ENCODE peak calls at places on chromosomes 16 and 17, in six cellular contexts. Q, Y, N, X, D and I are unnamed samples.

GRCh38 chr17:29597361-29598172 is 4.6 kb downstream of the ANKRD13B start:
- DNase-seq in Q (no peak), Y (no peak), N (peak; percentile 29), X (no peak), D (no peak), I (peak; percentile 65)

GRCh38 chr17:8124350-8125195 is 667 bp upstream of the HES7 start:
- DNase-seq in Q (no peak), Y (no peak), N (no peak), X (no peak), D (no peak), I (no peak)

GRCh38 chr17:1304522-1304921 is 25.1 kb downstream of the TRARG1 start:
- DNase-seq in Q (no peak), Y (no peak), N (no peak), X (no peak), D (no peak), I (no peak)

GRCh38 chr17:58920773-58921172 is 165.1 kb downstream of the PPM1E start:
- DNase-seq in Q (no peak), Y (no peak), N (no peak), X (no peak), D (no peak), I (no peak)

GRCh38 chr17:57739402-57740224 is 5.5 kb downstream of the CCDC182 start:
- DNase-seq in Q (no peak), Y (no peak), N (no peak), X (no peak), D (no peak), I (no peak)

GRCh38 chr17:61583242-61583641 is 7.8 kb downstream of the NACA2 start:
- DNase-seq in Q (no peak), Y (no peak), N (no peak), X (no peak), D (no peak), I (no peak)

GRCh38 chr16:83312846-83313245 is 494.9 kb upstream of the HSBP1 start:
- DNase-seq in Q (no peak), Y (no peak), N (no peak), X (no peak), D (no peak), I (no peak)

GRCh38 chr16:67336111-67336510 is 9.5 kb downstream of the LRRC36 start:
- DNase-seq in Q (peak; percentile 21), Y (no peak), N (no peak), X (no peak), D (no peak), I (no peak)

GRCh38 chr17:16942141-16943031 is 29.5 kb downstream of the TNFRSF13B start:
- DNase-seq in Q (no peak), Y (no peak), N (no peak), X (no peak), D (no peak), I (peak; percentile 25)

GRCh38 chr16:60815865-60816264 is 1220.4 kb downstream of the CDH8 start:
- DNase-seq in Q (no peak), Y (no peak), N (no peak), X (no peak), D (no peak), I (no peak)

GRCh38 chr16:57479422-57480126 is 6.7 kb downstream of the DOK4 start:
- DNase-seq in Q (no peak), Y (no peak), N (peak; percentile 72), X (no peak), D (no peak), I (no peak)

GRCh38 chr16:10667239-10667638 is 27.5 kb downstream of the TEKT5 start:
- DNase-seq in Q (no peak), Y (no peak), N (no peak), X (no peak), D (no peak), I (no peak)

GRCh38 chr17:18916816-18917496 is 35.0 kb upstream of the SLC5A10 start:
- DNase-seq in Q (no peak), Y (no peak), N (no peak), X (no peak), D (no peak), I (no peak)

GRCh38 chr17:30864636-30865035 is 32.9 kb downstream of the ATAD5 start:
- DNase-seq in Q (no peak), Y (no peak), N (no peak), X (no peak), D (no peak), I (no peak)

GRCh38 chr17:56595831-56596740 is 2.6 kb downstream of the NOG start:
- DNase-seq in Q (no peak), Y (no peak), N (no peak), X (no peak), D (no peak), I (no peak)

GRCh38 chr17:68011199-68011665 is 15.0 kb upstream of the C17orf58 start:
- DNase-seq in Q (no peak), Y (no peak), N (peak; percentile 48), X (peak; percentile 77), D (peak; percentile 25), I (no peak)

GRCh38 chr16:49478107-49478506 is 104.5 kb downstream of the C16orf78 start:
- DNase-seq in Q (no peak), Y (no peak), N (no peak), X (no peak), D (no peak), I (peak; percentile 34)

GRCh38 chr16:4245400-4245799 is 3.5 kb upstream of the SRL start:
- DNase-seq in Q (no peak), Y (no peak), N (no peak), X (no peak), D (no peak), I (no peak)

GRCh38 chr17:29929006-29929543 is 953 bp downstream of the SSH2 start:
- DNase-seq in Q (no peak), Y (peak; percentile 10), N (no peak), X (no peak), D (peak; percentile 14), I (no peak)

GRCh38 chr17:83076930-83077329 is 2.5 kb upstream of the METRNL start:
- DNase-seq in Q (no peak), Y (no peak), N (no peak), X (no peak), D (no peak), I (no peak)

GRCh38 chr16:54342001-54342776 is 55.6 kb upstream of the IRX3 start:
- DNase-seq in Q (no peak), Y (peak; percentile 21), N (no peak), X (no peak), D (peak; percentile 45), I (peak; percentile 37)

GRCh38 chr17:18002171-18002570 is 29.5 kb downstream of the DRC3 start:
- DNase-seq in Q (no peak), Y (no peak), N (no peak), X (no peak), D (no peak), I (no peak)

GRCh38 chr17:71084219-71084618 is 914.9 kb downstream of the KCNJ2 start:
- DNase-seq in Q (no peak), Y (peak; percentile 9), N (no peak), X (peak; percentile 71), D (no peak), I (no peak)

GRCh38 chr16:17273142-17273561 is 197.6 kb downstream of the XYLT1 start:
- DNase-seq in Q (no peak), Y (no peak), N (no peak), X (no peak), D (no peak), I (no peak)

GRCh38 chr16:17272716-17273115 is 198.0 kb downstream of the XYLT1 start:
- DNase-seq in Q (no peak), Y (no peak), N (no peak), X (no peak), D (no peak), I (no peak)

GRCh38 chr16:17270683-17271109 is 200.1 kb downstream of the XYLT1 start:
- DNase-seq in Q (no peak), Y (no peak), N (peak; percentile 32), X (peak; percentile 22), D (no peak), I (no peak)

GRCh38 chr16:17270111-17270510 is 200.6 kb downstream of the XYLT1 start:
- DNase-seq in Q (no peak), Y (no peak), N (no peak), X (no peak), D (no peak), I (no peak)

DNA sequence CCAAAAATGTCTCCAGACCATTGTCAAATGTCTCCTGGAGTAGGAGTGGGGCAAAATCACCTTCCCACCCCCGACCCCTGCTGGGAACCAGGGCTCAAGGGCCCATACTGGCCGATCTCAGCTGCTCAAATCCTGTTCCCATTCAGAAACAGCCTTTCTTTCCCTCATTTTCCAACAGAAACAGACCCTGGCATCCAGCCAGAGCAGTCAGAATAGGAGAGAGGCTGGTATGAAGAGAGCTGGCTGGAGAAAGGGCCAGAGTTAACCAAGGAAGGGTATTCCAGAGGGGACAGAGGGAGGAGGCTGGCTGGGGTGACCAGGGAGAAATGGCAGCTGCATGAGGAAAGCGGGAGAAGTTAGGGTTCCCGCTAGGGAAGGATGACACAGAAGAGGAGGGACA is 199.1 kb downstream of the XYLT1 start:
- DNase-seq in Q (no peak), Y (no peak), N (no peak), X (peak; percentile 30), D (no peak), I (no peak)
- H3K4me3 ChIP-seq in Q (no peak overlapping the region), Y (no peak overlapping the region), N (no peak overlapping the region), X (no peak overlapping the region), D (no peak overlapping the region), I (no peak overlapping the region)

GRCh38 chr17:60390881-60391418 is 983 bp downstream of the USP32 start:
- DNase-seq in Q (peak; percentile 92), Y (peak; percentile 29), N (no peak), X (peak; percentile 54), D (peak; percentile 31), I (no peak)
- TF ChIP-seq POLR2A in Q (no peak), Y (no peak), N (no peak), X (no peak), D (no peak), I (no peak)

GRCh38 chr16:81617021-81617346 is 162.1 kb upstream of the PLCG2 start:
- DNase-seq in Q (no peak), Y (no peak), N (no peak), X (no peak), D (no peak), I (no peak)
- H3K4me3 ChIP-seq in Q (no peak overlapping the region), Y (no peak overlapping the region), N (no peak overlapping the region), X (no peak overlapping the region), D (no peak overlapping the region), I (no peak overlapping the region)

GRCh38 chr17:77279448-77280303 is 138.9 kb downstream of the SEC14L1 start:
- DNase-seq in Q (no peak), Y (no peak), N (no peak), X (no peak), D (no peak), I (no peak)
- TF ChIP-seq POLR2A in Q (no peak), Y (no peak), N (no peak), X (no peak), D (no peak), I (no peak)

GRCh38 chr16:78768723-78769122 is 669.3 kb downstream of the WWOX start:
- DNase-seq in Q (no peak), Y (no peak), N (no peak), X (no peak), D (no peak), I (no peak)

GRCh38 chr16:78773316-78773715 is 673.9 kb downstream of the WWOX start:
- DNase-seq in Q (no peak), Y (no peak), N (no peak), X (no peak), D (no peak), I (no peak)

GRCh38 chr16:78768226-78768625 is 668.8 kb downstream of the WWOX start:
- DNase-seq in Q (no peak), Y (no peak), N (no peak), X (no peak), D (no peak), I (no peak)

GRCh38 chr16:78775161-78775561 is 675.7 kb downstream of the WWOX start:
- DNase-seq in Q (no peak), Y (no peak), N (no peak), X (no peak), D (no peak), I (no peak)

GRCh38 chr16:78770353-78771091 is 671.1 kb downstream of the WWOX start:
- DNase-seq in Q (no peak), Y (peak; percentile 42), N (peak; percentile 77), X (peak; percentile 86), D (peak; percentile 68), I (peak; percentile 71)
- H3K4me3 ChIP-seq in Q (no peak overlapping the region), Y (no peak overlapping the region), N (no peak overlapping the region), X (no peak overlapping the region), D (no peak overlapping the region), I (no peak overlapping the region)